ENCODE peak calls at places on chromosome 5, in seven cellular contexts. F, E, W, S, Y, U and I are unnamed samples.

GRCh38 chr5:68817696-68818695 is 275.8 kb upstream of the SLC30A5 start:
- DNase-seq in F (peak), E (no peak), W (no peak), S (no peak), Y (peak), U (no peak), I (peak)

GRCh38 chr5:174328626-174329299 is 283.3 kb downstream of the NSG2 start:
- DNase-seq in F (no peak), E (no peak), W (no peak), S (no peak), Y (peak), U (no peak), I (no peak)

GRCh38 chr5:132979367-132979935 is 16.0 kb upstream of the AFF4 start:
- DNase-seq in F (no peak), E (no peak), W (no peak), S (no peak), Y (peak), U (no peak), I (no peak)

GRCh38 chr5:140926903-140927573 is 939 bp downstream of the PCDHAC1 start:
- DNase-seq in F (no peak), E (no peak), W (peak), S (peak), Y (peak), U (no peak), I (no peak)

GRCh38 chr5:72860499-72860898 is 44.0 kb downstream of the TNPO1 start:
- DNase-seq in F (no peak), E (no peak), W (no peak), S (no peak), Y (peak), U (no peak), I (no peak)

GRCh38 chr5:97041239-97041638 is 101.2 kb downstream of the LIX1 start:
- DNase-seq in F (no peak), E (no peak), W (no peak), S (no peak), Y (peak), U (no peak), I (no peak)

GRCh38 chr5:54930736-54931135 is 54.7 kb downstream of the ESM1 start:
- DNase-seq in F (no peak), E (no peak), W (no peak), S (no peak), Y (no peak), U (no peak), I (no peak)

GRCh38 chr5:106759581-106759980 is 911.2 kb downstream of the EFNA5 start:
- DNase-seq in F (no peak), E (peak), W (no peak), S (peak), Y (no peak), U (no peak), I (no peak)

GRCh38 chr5:89729623-89730390 is 679.7 kb downstream of the CETN3 start:
- DNase-seq in F (no peak), E (peak), W (no peak), S (no peak), Y (no peak), U (no peak), I (no peak)

GRCh38 chr5:56361398-56361797 is 128.3 kb upstream of the ANKRD55 start:
- DNase-seq in F (no peak), E (no peak), W (no peak), S (no peak), Y (no peak), U (no peak), I (no peak)

GRCh38 chr5:84378961-84379360 is 5.7 kb downstream of the EDIL3 start:
- DNase-seq in F (no peak), E (no peak), W (no peak), S (no peak), Y (peak), U (no peak), I (no peak)

GRCh38 chr5:148427370-148428042 is 43.7 kb downstream of the FBXO38 start:
- DNase-seq in F (no peak), E (no peak), W (no peak), S (no peak), Y (no peak), U (peak), I (no peak)

GRCh38 chr5:24401767-24402166 is 243.0 kb downstream of the CDH10 start:
- DNase-seq in F (no peak), E (no peak), W (no peak), S (no peak), Y (no peak), U (no peak), I (no peak)

GRCh38 chr5:15483348-15484090 is 16.5 kb upstream of the FBXL7 start:
- DNase-seq in F (no peak), E (peak), W (no peak), S (no peak), Y (peak), U (no peak), I (no peak)

GRCh38 chr5:158064331-158065123 is 205.6 kb upstream of the CLINT1 start:
- DNase-seq in F (no peak), E (no peak), W (peak), S (no peak), Y (no peak), U (no peak), I (no peak)

GRCh38 chr5:50553560-50553984 is 112.5 kb upstream of the EMB start:
- DNase-seq in F (no peak), E (peak), W (no peak), S (peak), Y (peak), U (no peak), I (no peak)

GRCh38 chr5:10485897-10486296 is 44.2 kb downstream of the ROPN1L start:
- DNase-seq in F (no peak), E (no peak), W (no peak), S (no peak), Y (no peak), U (peak), I (no peak)

GRCh38 chr5:55994502-55994997 is at the start of gene IL6ST:
- DNase-seq in F (no peak), E (peak), W (peak), S (peak), Y (peak), U (no peak), I (peak)

GRCh38 chr5:140113699-140114263 is at the start of gene PURA:
- DNase-seq in F (peak), E (peak), W (peak), S (peak), Y (peak), U (peak), I (peak)

GRCh38 chr5:141634162-141634561 is 2.5 kb downstream of the HDAC3 start:
- DNase-seq in F (no peak), E (no peak), W (no peak), S (no peak), Y (no peak), U (no peak), I (no peak)

GRCh38 chr5:119318256-119318914 is 37.4 kb upstream of the TNFAIP8 start:
- DNase-seq in F (no peak), E (no peak), W (no peak), S (no peak), Y (no peak), U (peak), I (no peak)

GRCh38 chr5:172901012-172901780 is 58.0 kb upstream of the RPL26L1 start:
- DNase-seq in F (no peak), E (no peak), W (peak), S (peak), Y (peak), U (no peak), I (no peak)

GRCh38 chr5:113142186-113142585 is 165.6 kb downstream of the DCP2 start:
- DNase-seq in F (no peak), E (no peak), W (no peak), S (no peak), Y (no peak), U (no peak), I (no peak)

GRCh38 chr5:125199968-125200841 is 453.8 kb upstream of the ZNF608 start:
- DNase-seq in F (peak), E (no peak), W (no peak), S (no peak), Y (peak), U (no peak), I (no peak)

GRCh38 chr5:60649288-60649917 is 50.6 kb downstream of the DEPDC1B start:
- DNase-seq in F (no peak), E (peak), W (no peak), S (peak), Y (peak), U (no peak), I (no peak)

GRCh38 chr5:159331099-159331973 is 1.0 kb upstream of the IL12B start:
- DNase-seq in F (peak), E (peak), W (peak), S (peak), Y (peak), U (peak), I (no peak)

GRCh38 chr5:149419532-149420485 is 40.7 kb upstream of the IL17B start:
- DNase-seq in F (no peak), E (no peak), W (no peak), S (no peak), Y (no peak), U (no peak), I (no peak)